ENCODE peak calls at places on chromosome 2, in nine cellular contexts. One of them, this sample, is unnamed. For H3K4me1, the result is how much of the 10 kb centered on the place peaks cover.

GRCh38 chr2:237657063-237657462 is 29.7 kb downstream of the LRRFIP1 start:
- DNase-seq in CD8-positive, alpha-beta T cell: no peak
- DNase-seq in cardiac muscle cell: no peak
- DNase-seq in H9: no peak
- DNase-seq in Peyer's patch: no peak
- DNase-seq in OCI-LY7: no peak
- DNase-seq in stomach: no peak
- DNase-seq in PC-3: no peak
- DNase-seq in colonic mucosa: no peak
- DNase-seq in this sample: no peak

GRCh38 chr2:192978317-192978874 is 783.7 kb upstream of the TMEFF2 start:
- DNase-seq in CD8-positive, alpha-beta T cell: no peak
- DNase-seq in cardiac muscle cell: no peak
- DNase-seq in H9: no peak
- DNase-seq in Peyer's patch: no peak
- DNase-seq in OCI-LY7: no peak
- DNase-seq in stomach: no peak
- DNase-seq in PC-3: no peak
- DNase-seq in colonic mucosa: no peak
- DNase-seq in this sample: no peak

GRCh38 chr2:173077506-173078177 is 2.0 kb downstream of the MAP3K20 start:
- DNase-seq in CD8-positive, alpha-beta T cell: no peak
- DNase-seq in cardiac muscle cell: peak
- DNase-seq in H9: no peak
- DNase-seq in Peyer's patch: no peak
- DNase-seq in OCI-LY7: no peak
- DNase-seq in stomach: no peak
- DNase-seq in PC-3: peak
- DNase-seq in colonic mucosa: no peak
- DNase-seq in this sample: no peak

GRCh38 chr2:28736034-28736433 is 15.6 kb upstream of the PPP1CB start:
- DNase-seq in CD8-positive, alpha-beta T cell: no peak
- DNase-seq in cardiac muscle cell: peak
- DNase-seq in H9: no peak
- DNase-seq in Peyer's patch: no peak
- DNase-seq in OCI-LY7: no peak
- DNase-seq in stomach: peak
- DNase-seq in PC-3: peak
- DNase-seq in colonic mucosa: peak
- DNase-seq in this sample: no peak

GRCh38 chr2:180474716-180475115 is 467.6 kb upstream of the CWC22 start:
- DNase-seq in CD8-positive, alpha-beta T cell: no peak
- DNase-seq in cardiac muscle cell: no peak
- DNase-seq in H9: no peak
- DNase-seq in Peyer's patch: no peak
- DNase-seq in OCI-LY7: no peak
- DNase-seq in stomach: no peak
- DNase-seq in PC-3: no peak
- DNase-seq in colonic mucosa: no peak
- DNase-seq in this sample: no peak

GRCh38 chr2:48651127-48651526 is 33.5 kb downstream of the GTF2A1L start:
- DNase-seq in CD8-positive, alpha-beta T cell: no peak
- DNase-seq in cardiac muscle cell: no peak
- DNase-seq in H9: no peak
- DNase-seq in Peyer's patch: no peak
- DNase-seq in OCI-LY7: no peak
- DNase-seq in stomach: no peak
- DNase-seq in PC-3: peak
- DNase-seq in colonic mucosa: no peak
- DNase-seq in this sample: no peak

GRCh38 chr2:101577173-101577572 is 102.3 kb upstream of the RFX8 start:
- DNase-seq in CD8-positive, alpha-beta T cell: no peak
- DNase-seq in cardiac muscle cell: no peak
- DNase-seq in H9: no peak
- DNase-seq in Peyer's patch: no peak
- DNase-seq in OCI-LY7: no peak
- DNase-seq in stomach: no peak
- DNase-seq in PC-3: no peak
- DNase-seq in colonic mucosa: no peak
- DNase-seq in this sample: no peak

GRCh38 chr2:178279142-178279541 is 84.8 kb downstream of the OSBPL6 start:
- DNase-seq in CD8-positive, alpha-beta T cell: no peak
- DNase-seq in cardiac muscle cell: no peak
- DNase-seq in H9: no peak
- DNase-seq in Peyer's patch: no peak
- DNase-seq in OCI-LY7: no peak
- DNase-seq in stomach: no peak
- DNase-seq in PC-3: peak
- DNase-seq in colonic mucosa: no peak
- DNase-seq in this sample: no peak

GRCh38 chr2:60679059-60679780 is 76.8 kb upstream of the PAPOLG start:
- DNase-seq in CD8-positive, alpha-beta T cell: no peak
- DNase-seq in cardiac muscle cell: no peak
- DNase-seq in H9: no peak
- DNase-seq in Peyer's patch: no peak
- DNase-seq in OCI-LY7: no peak
- DNase-seq in stomach: no peak
- DNase-seq in PC-3: no peak
- DNase-seq in colonic mucosa: no peak
- DNase-seq in this sample: no peak

GRCh38 chr2:64065516-64065915 is 46.3 kb upstream of the VPS54 start:
- DNase-seq in CD8-positive, alpha-beta T cell: no peak
- DNase-seq in cardiac muscle cell: no peak
- DNase-seq in H9: no peak
- DNase-seq in Peyer's patch: no peak
- DNase-seq in OCI-LY7: no peak
- DNase-seq in stomach: no peak
- DNase-seq in PC-3: no peak
- DNase-seq in colonic mucosa: no peak
- DNase-seq in this sample: no peak

GRCh38 chr2:188328419-188328818 is 36.7 kb downstream of the GULP1 start:
- DNase-seq in CD8-positive, alpha-beta T cell: no peak
- DNase-seq in cardiac muscle cell: no peak
- DNase-seq in H9: no peak
- DNase-seq in Peyer's patch: no peak
- DNase-seq in OCI-LY7: no peak
- DNase-seq in stomach: no peak
- DNase-seq in PC-3: no peak
- DNase-seq in colonic mucosa: no peak
- DNase-seq in this sample: no peak

GRCh38 chr2:239086325-239087020 is 238.6 kb downstream of the TWIST2 start:
- DNase-seq in CD8-positive, alpha-beta T cell: no peak
- DNase-seq in cardiac muscle cell: no peak
- DNase-seq in H9: no peak
- DNase-seq in Peyer's patch: no peak
- DNase-seq in OCI-LY7: no peak
- DNase-seq in stomach: no peak
- DNase-seq in PC-3: no peak
- DNase-seq in colonic mucosa: no peak
- DNase-seq in this sample: no peak

GRCh38 chr2:30665761-30666306 is 141.4 kb downstream of the CAPN13 start:
- DNase-seq in CD8-positive, alpha-beta T cell: no peak
- DNase-seq in cardiac muscle cell: no peak
- DNase-seq in H9: peak
- DNase-seq in Peyer's patch: no peak
- DNase-seq in OCI-LY7: no peak
- DNase-seq in stomach: no peak
- DNase-seq in PC-3: no peak
- DNase-seq in colonic mucosa: no peak
- DNase-seq in this sample: no peak

DNA sequence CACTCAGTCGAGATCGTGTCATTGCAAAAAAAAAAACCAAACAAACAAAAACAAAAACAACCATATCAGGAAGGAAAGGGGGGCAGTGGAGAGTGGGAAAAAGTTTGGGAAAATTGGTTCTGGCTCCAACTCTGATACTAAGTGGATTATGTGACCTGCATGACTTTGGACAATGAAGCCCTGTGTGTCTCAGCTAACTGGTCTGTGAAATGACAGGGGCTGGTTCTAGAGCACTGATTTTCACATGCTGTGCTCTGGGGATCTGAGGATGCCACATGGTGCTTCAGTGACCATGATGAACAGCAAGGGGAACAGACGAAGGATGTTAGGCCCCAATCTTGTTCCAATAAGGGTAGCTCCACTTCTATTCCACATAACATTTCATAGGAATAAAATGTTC is 157.4 kb upstream of the DNMT3A start:
- DNase-seq in CD8-positive, alpha-beta T cell: no peak
- DNase-seq in cardiac muscle cell: no peak
- DNase-seq in H9: no peak
- DNase-seq in Peyer's patch: no peak
- DNase-seq in OCI-LY7: no peak
- DNase-seq in stomach: no peak
- DNase-seq in PC-3: no peak
- DNase-seq in colonic mucosa: no peak
- DNase-seq in this sample: no peak
- H3K4me1 ChIP-seq in CD8-positive, alpha-beta T cell: under half
- H3K4me1 ChIP-seq in cardiac muscle cell: under half
- H3K4me1 ChIP-seq in H9: under half
- H3K4me1 ChIP-seq in Peyer's patch: under half
- H3K4me1 ChIP-seq in OCI-LY7: under half
- H3K4me1 ChIP-seq in stomach: under half
- H3K4me1 ChIP-seq in PC-3: under half
- H3K4me1 ChIP-seq in colonic mucosa: under half
- H3K4me1 ChIP-seq in this sample: under half

GRCh38 chr2:205685314-205686230 is 3.3 kb downstream of the NRP2 start:
- DNase-seq in CD8-positive, alpha-beta T cell: no peak
- DNase-seq in cardiac muscle cell: peak
- DNase-seq in H9: peak
- DNase-seq in Peyer's patch: peak
- DNase-seq in OCI-LY7: no peak
- DNase-seq in stomach: peak
- DNase-seq in PC-3: peak
- DNase-seq in colonic mucosa: no peak
- DNase-seq in this sample: no peak
- H3K4me1 ChIP-seq in CD8-positive, alpha-beta T cell: under half
- H3K4me1 ChIP-seq in cardiac muscle cell: under half
- H3K4me1 ChIP-seq in H9: under half
- H3K4me1 ChIP-seq in Peyer's patch: under half
- H3K4me1 ChIP-seq in OCI-LY7: under half
- H3K4me1 ChIP-seq in stomach: half or more
- H3K4me1 ChIP-seq in PC-3: under half
- H3K4me1 ChIP-seq in colonic mucosa: under half
- H3K4me1 ChIP-seq in this sample: half or more

DNA sequence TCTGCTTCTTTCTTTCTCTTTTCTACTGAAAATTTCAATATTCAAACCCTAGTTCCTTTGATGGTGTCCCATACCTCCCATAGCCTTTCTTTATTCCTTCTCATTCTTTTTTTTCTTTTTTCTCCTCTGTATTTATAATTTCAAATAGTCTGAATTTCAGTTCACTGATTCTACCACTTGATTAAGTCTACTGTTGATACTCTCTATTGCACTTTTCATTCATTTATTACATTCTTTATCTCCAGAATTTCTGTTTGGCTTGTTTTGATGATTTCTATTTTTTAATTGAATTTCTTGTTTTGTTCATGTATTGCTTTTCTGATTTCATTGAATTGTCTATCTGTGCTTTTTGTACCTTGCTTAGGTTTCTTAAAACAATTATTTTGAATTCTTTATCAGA is 111.9 kb upstream of the VRK2 start:
- DNase-seq in CD8-positive, alpha-beta T cell: no peak
- DNase-seq in cardiac muscle cell: no peak
- DNase-seq in H9: no peak
- DNase-seq in Peyer's patch: no peak
- DNase-seq in OCI-LY7: no peak
- DNase-seq in stomach: no peak
- DNase-seq in PC-3: peak
- DNase-seq in colonic mucosa: no peak
- DNase-seq in this sample: no peak
- H3K4me1 ChIP-seq in CD8-positive, alpha-beta T cell: under half
- H3K4me1 ChIP-seq in cardiac muscle cell: under half
- H3K4me1 ChIP-seq in H9: under half
- H3K4me1 ChIP-seq in Peyer's patch: under half
- H3K4me1 ChIP-seq in OCI-LY7: under half
- H3K4me1 ChIP-seq in stomach: under half
- H3K4me1 ChIP-seq in PC-3: under half
- H3K4me1 ChIP-seq in colonic mucosa: under half
- H3K4me1 ChIP-seq in this sample: under half

GRCh38 chr2:47077442-47078117 is 77.5 kb downstream of the STPG4 start:
- DNase-seq in CD8-positive, alpha-beta T cell: no peak
- DNase-seq in cardiac muscle cell: no peak
- DNase-seq in H9: no peak
- DNase-seq in Peyer's patch: no peak
- DNase-seq in OCI-LY7: no peak
- DNase-seq in stomach: no peak
- DNase-seq in PC-3: no peak
- DNase-seq in colonic mucosa: no peak
- DNase-seq in this sample: no peak
- H3K4me1 ChIP-seq in CD8-positive, alpha-beta T cell: under half
- H3K4me1 ChIP-seq in cardiac muscle cell: under half
- H3K4me1 ChIP-seq in H9: under half
- H3K4me1 ChIP-seq in Peyer's patch: under half
- H3K4me1 ChIP-seq in OCI-LY7: under half
- H3K4me1 ChIP-seq in stomach: half or more
- H3K4me1 ChIP-seq in PC-3: under half
- H3K4me1 ChIP-seq in colonic mucosa: under half
- H3K4me1 ChIP-seq in this sample: half or more